ENCODE peak calls at places on chromosomes 2 and 18, in four cellular contexts. One of them, this sample, is unnamed.

GRCh38 chr18:5894613-5895299 is 566 bp downstream of the TMEM200C start:
- DNase-seq in iPS-NIHi11: peak
- DNase-seq in activated CD4-positive, alpha-beta T cell treated with anti-CD3 and anti-CD28 coated beads, Interleukin-2, amount 50 U/mL, for 48 hours: no peak
- DNase-seq in hepatic stellate cell: peak
- DNase-seq in this sample: no peak

GRCh38 chr2:29165362-29166236 is 50.4 kb downstream of the CLIP4 start:
- DNase-seq in iPS-NIHi11: no peak
- DNase-seq in hepatic stellate cell: no peak
- DNase-seq in activated CD4-positive, alpha-beta T cell treated with anti-CD3 and anti-CD28 coated beads, Interleukin-2, amount 50 U/mL, for 48 hours: no peak
- DNase-seq in this sample: no peak

GRCh38 chr2:141697035-141697434 is 433.8 kb downstream of the LRP1B start:
- DNase-seq in activated CD4-positive, alpha-beta T cell treated with anti-CD3 and anti-CD28 coated beads, Interleukin-2, amount 50 U/mL, for 48 hours: no peak
- DNase-seq in hepatic stellate cell: no peak
- DNase-seq in iPS-NIHi11: no peak
- DNase-seq in this sample: no peak

GRCh38 chr2:109422071-109422757 is 191.6 kb downstream of the SEPTIN10 start:
- DNase-seq in iPS-NIHi11: no peak
- DNase-seq in hepatic stellate cell: no peak
- DNase-seq in activated CD4-positive, alpha-beta T cell treated with anti-CD3 and anti-CD28 coated beads, Interleukin-2, amount 50 U/mL, for 48 hours: no peak
- DNase-seq in this sample: no peak

GRCh38 chr2:113136828-113137775 is 9.7 kb downstream of the IL1RN start:
- DNase-seq in activated CD4-positive, alpha-beta T cell treated with anti-CD3 and anti-CD28 coated beads, Interleukin-2, amount 50 U/mL, for 48 hours: no peak
- DNase-seq in iPS-NIHi11: peak
- DNase-seq in hepatic stellate cell: peak
- DNase-seq in this sample: no peak

GRCh38 chr2:46942143-46942526 is 26.5 kb upstream of the MCFD2 start:
- DNase-seq in activated CD4-positive, alpha-beta T cell treated with anti-CD3 and anti-CD28 coated beads, Interleukin-2, amount 50 U/mL, for 48 hours: peak
- DNase-seq in iPS-NIHi11: no peak
- DNase-seq in hepatic stellate cell: peak
- DNase-seq in this sample: peak

GRCh38 chr2:11807156-11808015 is 61.0 kb downstream of the LPIN1 start:
- DNase-seq in hepatic stellate cell: peak
- DNase-seq in activated CD4-positive, alpha-beta T cell treated with anti-CD3 and anti-CD28 coated beads, Interleukin-2, amount 50 U/mL, for 48 hours: no peak
- DNase-seq in iPS-NIHi11: no peak
- DNase-seq in this sample: no peak

GRCh38 chr18:26526128-26526965 is 22.0 kb downstream of the KCTD1 start:
- DNase-seq in iPS-NIHi11: peak
- DNase-seq in hepatic stellate cell: no peak
- DNase-seq in activated CD4-positive, alpha-beta T cell treated with anti-CD3 and anti-CD28 coated beads, Interleukin-2, amount 50 U/mL, for 48 hours: no peak
- DNase-seq in this sample: no peak

GRCh38 chr18:57787068-57787682 is 15.9 kb downstream of the ATP8B1 start:
- DNase-seq in activated CD4-positive, alpha-beta T cell treated with anti-CD3 and anti-CD28 coated beads, Interleukin-2, amount 50 U/mL, for 48 hours: no peak
- DNase-seq in iPS-NIHi11: no peak
- DNase-seq in hepatic stellate cell: no peak
- DNase-seq in this sample: no peak

GRCh38 chr18:22300665-22301636 is 116.8 kb downstream of the CTAGE1 start:
- DNase-seq in activated CD4-positive, alpha-beta T cell treated with anti-CD3 and anti-CD28 coated beads, Interleukin-2, amount 50 U/mL, for 48 hours: no peak
- DNase-seq in iPS-NIHi11: no peak
- DNase-seq in hepatic stellate cell: no peak
- DNase-seq in this sample: no peak

GRCh38 chr2:218406949-218407703 is 7.5 kb downstream of the CTDSP1 start:
- DNase-seq in iPS-NIHi11: no peak
- DNase-seq in hepatic stellate cell: peak
- DNase-seq in activated CD4-positive, alpha-beta T cell treated with anti-CD3 and anti-CD28 coated beads, Interleukin-2, amount 50 U/mL, for 48 hours: peak
- DNase-seq in this sample: peak

GRCh38 chr2:35830833-35831232 is 524.7 kb upstream of the CRIM1 start:
- DNase-seq in activated CD4-positive, alpha-beta T cell treated with anti-CD3 and anti-CD28 coated beads, Interleukin-2, amount 50 U/mL, for 48 hours: no peak
- DNase-seq in iPS-NIHi11: no peak
- DNase-seq in hepatic stellate cell: no peak
- DNase-seq in this sample: no peak

This sample was measured in stimulated activated naive B cell treated with anti-CD40 and anti-IgM and Interleukin-4, amounts not matched to agents 10 μg/mL and 1 μg/mL and 100 μg/mL, for 72 hours.